ENCODE peak calls at places on chromosomes 12 and 14, in four cellular contexts. G is endodermal cell, I is H9, X is neuronal stem cell. N is an unnamed sample.

GRCh38 chr12:42283739-42284138 is 42.2 kb downstream of the ZCRB1 start:
- DNase-seq in G (no peak), I (no peak), X (no peak), N (no peak)

GRCh38 chr14:74347795-74348100 is 523 bp upstream of the VRTN start:
- DNase-seq in G (peak; percentile 83), I (no peak), X (no peak), N (no peak)

GRCh38 chr14:91376547-91377477 is 40.8 kb downstream of the CCDC88C start:
- DNase-seq in G (peak; percentile 62), I (no peak), X (no peak), N (no peak)

GRCh38 chr12:57796996-57797395 is 14.4 kb downstream of the TSFM start:
- DNase-seq in G (no peak), I (no peak), X (no peak), N (no peak)

GRCh38 chr12:119410396-119410795 is 75.9 kb downstream of the CCDC60 start:
- DNase-seq in G (peak; percentile 76), I (peak; percentile 48), X (no peak), N (no peak)

GRCh38 chr12:124737040-124737419 is 126.6 kb downstream of the SCARB1 start:
- DNase-seq in G (no peak), I (no peak), X (no peak), N (no peak)

GRCh38 chr12:53160673-53161072 is 19.8 kb upstream of the ZNF740 start:
- DNase-seq in G (no peak), I (no peak), X (no peak), N (no peak)

GRCh38 chr12:102095677-102096263 is 24.1 kb downstream of the NUP37 start:
- DNase-seq in G (no peak), I (no peak), X (no peak), N (no peak)

GRCh38 chr12:111756681-111757080 is 10.1 kb upstream of the ALDH2 start:
- DNase-seq in G (no peak), I (no peak), X (no peak), N (no peak)

GRCh38 chr12:12786371-12786715 is 884 bp downstream of the APOLD1 start:
- DNase-seq in G (no peak), I (no peak), X (no peak), N (no peak)

GRCh38 chr14:69039287-69039628 is 60.2 kb upstream of the ACTN1 start:
- DNase-seq in G (no peak), I (no peak), X (no peak), N (no peak)

GRCh38 chr12:107221909-107222308 is 128.6 kb upstream of the CRY1 start:
- DNase-seq in G (no peak), I (no peak), X (no peak), N (no peak)

GRCh38 chr12:55629058-55629841 is 7.4 kb upstream of the OR10P1 start:
- DNase-seq in G (no peak), I (no peak), X (no peak), N (no peak)

GRCh38 chr12:55626154-55626553 is 10.5 kb upstream of the OR10P1 start:
- DNase-seq in G (no peak), I (no peak), X (no peak), N (no peak)

GRCh38 chr12:55619352-55620138 is 17.1 kb upstream of the OR10P1 start:
- DNase-seq in G (peak; percentile 87), I (peak; percentile 65), X (peak; percentile 92), N (peak; percentile 72)

GRCh38 chr12:55624056-55624455 is 12.6 kb upstream of the OR10P1 start:
- DNase-seq in G (no peak), I (no peak), X (no peak), N (no peak)
- H3K9ac ChIP-seq in G (no peak overlapping the region), I (no peak overlapping the region), X (no peak overlapping the region), N (no peak overlapping the region)

GRCh38 chr12:4274960-4275868 is 1.7 kb downstream of the CCND2 start:
- DNase-seq in G (no peak), I (peak; percentile 46), X (no peak), N (peak; percentile 28)

GRCh38 chr12:4272014-4272975 is 1.3 kb upstream of the CCND2 start:
- DNase-seq in G (peak; percentile 93), I (peak; percentile 92), X (peak; percentile 84), N (peak; percentile 90)

GRCh38 chr12:4274396-4274959 is 916 bp downstream of the CCND2 start:
- DNase-seq in G (peak; percentile 78), I (peak; percentile 40), X (no peak), N (peak; percentile 45)

GRCh38 chr12:4272976-4273650 is 449 bp upstream of the CCND2 start:
- DNase-seq in G (no peak), I (no peak), X (no peak), N (no peak)

GRCh38 chr12:4273651-4274395 is at the start of gene CCND2:
- DNase-seq in G (peak; percentile 95), I (peak; percentile 96), X (peak; percentile 81), N (peak; percentile 93)
- H3K9ac ChIP-seq in G (peak within 1 kb of the TSS; percentile 93), I (peak within 1 kb of the TSS; percentile 83), X (peak within 1 kb of the TSS; percentile 98), N (peak within 1 kb of the TSS; percentile 99)

DNA sequence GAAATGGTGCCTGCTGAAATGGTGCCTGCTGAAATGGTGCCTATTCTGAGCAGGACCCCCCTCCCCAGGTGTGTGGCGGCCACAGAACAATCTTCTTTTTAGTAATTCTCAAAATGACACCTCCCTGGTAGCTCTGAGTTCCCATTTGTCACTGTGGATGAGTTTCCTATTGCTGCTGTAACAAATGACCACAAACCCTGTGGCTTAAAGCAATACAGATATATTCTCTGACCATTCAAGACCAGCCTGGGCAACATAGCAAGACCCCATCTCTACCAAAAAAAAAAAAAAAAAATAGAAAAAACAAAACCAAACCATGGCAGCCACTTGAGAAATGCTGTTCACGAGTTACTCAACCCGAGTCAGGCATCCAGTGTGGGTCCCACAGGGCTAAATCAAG is 7.9 kb downstream of the ACADS start:
- DNase-seq in G (no peak), I (no peak), X (no peak), N (no peak)
- H3K9ac ChIP-seq in G (no peak overlapping the region), I (no peak overlapping the region), X (no peak overlapping the region), N (no peak overlapping the region)

DNA sequence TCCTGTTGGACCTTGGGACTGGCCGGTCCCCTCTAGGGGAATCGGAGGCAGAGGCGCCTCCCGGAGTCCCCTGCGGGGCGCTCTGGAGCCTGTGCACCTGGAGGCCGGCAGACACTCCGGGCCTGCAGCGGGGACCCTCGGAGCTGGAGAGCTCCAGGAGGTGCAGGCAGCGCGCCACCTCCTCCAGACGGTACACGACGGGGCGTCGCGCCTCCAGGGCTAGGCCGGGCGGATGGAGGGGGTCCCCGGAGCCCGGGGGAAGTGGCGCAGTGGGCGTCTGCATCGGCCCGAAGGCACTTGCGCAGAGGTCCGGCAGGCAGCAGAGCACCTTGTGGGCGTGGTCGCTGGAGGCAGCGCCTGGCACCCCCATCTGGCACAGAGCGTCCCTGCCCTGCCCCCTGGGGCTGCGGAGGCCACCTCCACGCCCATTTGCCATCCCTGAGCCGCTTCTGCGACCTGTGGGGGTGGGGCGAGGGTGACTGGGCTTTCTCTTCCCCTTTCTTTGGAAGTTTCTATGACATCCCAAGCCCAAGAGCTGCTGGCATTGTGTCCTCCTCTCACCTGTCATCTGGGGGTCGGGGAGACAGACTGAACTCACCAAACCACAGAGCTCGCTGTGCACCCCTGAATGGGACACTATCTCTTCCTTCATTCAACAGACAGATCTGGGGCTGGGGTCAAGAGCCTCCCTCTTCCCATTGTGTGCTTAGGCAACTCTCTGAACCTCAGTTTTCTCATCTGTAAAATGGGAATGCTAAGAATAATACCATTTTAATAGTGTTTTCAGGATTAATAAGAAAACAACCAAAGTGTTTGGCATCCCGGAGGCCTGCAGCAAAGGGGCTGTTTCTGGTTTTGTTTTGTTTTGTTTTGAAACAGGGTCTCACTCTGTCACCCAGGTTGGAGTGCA is 37.5 kb upstream of the CORO1C start:
- DNase-seq in G (peak; percentile 93), I (peak; percentile 88), X (peak; percentile 21), N (peak; percentile 72)
- H3K9ac ChIP-seq in G (no peak overlapping the region), I (no peak overlapping the region), X (peak overlapping the region; percentile 36), N (peak overlapping the region; percentile 47)

GRCh38 chr12:68007023-68007422 is 17.8 kb downstream of the IFNG-AS1 start:
- DNase-seq in G (no peak), I (no peak), X (no peak), N (no peak)
- H3K9ac ChIP-seq in G (no peak overlapping the region), I (no peak overlapping the region), X (no peak overlapping the region), N (no peak overlapping the region)

GRCh38 chr14:50820786-50821185 is 10.2 kb downstream of the NIN start:
- DNase-seq in G (no peak), I (no peak), X (no peak), N (no peak)

GRCh38 chr14:50823051-50823762 is 7.8 kb downstream of the NIN start:
- DNase-seq in G (no peak), I (no peak), X (no peak), N (no peak)

GRCh38 chr14:50822501-50823042 is 8.4 kb downstream of the NIN start:
- DNase-seq in G (no peak), I (no peak), X (no peak), N (no peak)

GRCh38 chr14:50823763-50824636 is 7.0 kb downstream of the NIN start:
- DNase-seq in G (no peak), I (no peak), X (no peak), N (no peak)

GRCh38 chr14:50821471-50822464 is 9.2 kb downstream of the NIN start:
- DNase-seq in G (no peak), I (no peak), X (no peak), N (peak; percentile 23)
- H3K9ac ChIP-seq in G (no peak overlapping the region), I (no peak overlapping the region), X (no peak overlapping the region), N (no peak overlapping the region)

GRCh38 chr14:20400965-20401593 is 12.2 kb downstream of the TEP1 start:
- DNase-seq in G (no peak), I (no peak), X (no peak), N (no peak)
- H3K9ac ChIP-seq in G (no peak overlapping the region), I (no peak overlapping the region), X (no peak overlapping the region), N (no peak overlapping the region)

GRCh38 chr14:61147369-61147897 is 133.7 kb downstream of the TMEM30B start:
- DNase-seq in G (no peak), I (no peak), X (no peak), N (no peak)

GRCh38 chr14:61145903-61146411 is 135.2 kb downstream of the TMEM30B start:
- DNase-seq in G (no peak), I (no peak), X (no peak), N (no peak)

GRCh38 chr14:61146896-61147295 is 134.2 kb downstream of the TMEM30B start:
- DNase-seq in G (no peak), I (no peak), X (no peak), N (no peak)

GRCh38 chr14:61147898-61148549 is 133.1 kb downstream of the TMEM30B start:
- DNase-seq in G (no peak), I (no peak), X (no peak), N (no peak)

GRCh38 chr14:61145258-61145902 is 135.8 kb downstream of the TMEM30B start:
- DNase-seq in G (no peak), I (no peak), X (no peak), N (no peak)
- H3K9ac ChIP-seq in G (no peak overlapping the region), I (no peak overlapping the region), X (no peak overlapping the region), N (no peak overlapping the region)

DNA sequence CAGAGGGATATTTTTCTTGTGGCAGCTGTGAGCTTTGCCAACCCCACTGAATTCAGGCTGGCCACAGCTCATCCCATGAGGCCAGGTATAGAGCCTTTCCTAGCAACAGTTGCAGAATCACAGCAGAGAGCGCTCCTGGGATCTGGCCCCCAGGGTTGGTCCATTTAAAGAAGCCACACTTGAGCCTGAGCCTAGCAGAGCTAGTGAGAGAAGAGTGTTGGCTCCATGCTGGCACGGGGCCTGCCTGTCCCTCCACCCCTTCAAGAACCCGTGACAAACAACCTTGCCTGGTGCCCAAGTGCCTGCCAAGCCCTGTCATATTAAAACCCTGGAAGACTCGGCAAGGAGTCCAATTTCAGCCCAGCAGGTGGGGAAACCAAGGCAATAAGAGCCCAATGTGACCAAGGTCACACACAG is 91.6 kb downstream of the LRRC74A start:
- DNase-seq in G (peak; percentile 65), I (no peak), X (no peak), N (no peak)
- H3K9ac ChIP-seq in G (no peak overlapping the region), I (no peak overlapping the region), X (no peak overlapping the region), N (peak overlapping the region; percentile 48)